ENCODE peak calls at places on chromosomes 4 and X, in nine cellular contexts. P is T follicular helper cell, K is tibial artery, M is NCI-H510A treated with DMSO at 0.1 percent for 48 hours, G is M059J, A is astrocyte, F is suprapubic skin, R is iPS-NIHi11, S is ELF-1. Y is an unnamed sample.

GRCh38 chrX:112734250-112734649 is 54.5 kb upstream of the LHFPL1 start:
- DNase-seq in A (peak; percentile 21), P (no peak), G (peak; percentile 16), M (no peak), F (no peak), K (peak; percentile 42), S (no peak), R (no peak), Y (no peak)

GRCh38 chrX:23008431-23009099 is 8.8 kb downstream of the DDX53 start:
- DNase-seq in F (no peak), K (no peak), P (no peak), M (no peak), R (peak; percentile 16), S (peak; percentile 24), A (peak; percentile 34), G (peak; percentile 25), Y (peak; percentile 44)

GRCh38 chrX:139058831-139059495 is 347.4 kb upstream of the FGF13 start:
- DNase-seq in M (no peak), A (peak; percentile 84), P (no peak), F (no peak), G (peak; percentile 96), R (no peak), K (no peak), S (no peak), Y (no peak)

GRCh38 chr4:67234296-67234695 is 311.0 kb downstream of the CENPC start:
- DNase-seq in F (no peak), G (peak; percentile 16), M (no peak), R (no peak), K (no peak), A (peak; percentile 56), P (no peak), S (peak; percentile 4), Y (peak; percentile 3)

GRCh38 chr4:7157140-7157488 is 35.2 kb upstream of the SORCS2 start:
- DNase-seq in S (no peak), G (no peak), R (no peak), M (no peak), A (no peak), P (no peak), K (peak; percentile 45), F (no peak), Y (no peak)

GRCh38 chr4:47617607-47618006 is 132.5 kb downstream of the ATP10D start:
- DNase-seq in A (no peak), R (no peak), S (no peak), P (no peak), G (no peak), M (no peak), K (no peak), F (no peak), Y (no peak)

GRCh38 chrX:70422886-70423336 is at the start of gene GDPD2:
- DNase-seq in G (peak; percentile 67), K (no peak), F (no peak), P (no peak), S (peak; percentile 92), A (peak; percentile 38), M (peak; percentile 59), R (peak; percentile 40), Y (peak; percentile 89)

GRCh38 chr4:56215901-56216300 is 171.4 kb downstream of the AASDH start:
- DNase-seq in M (no peak), R (peak; percentile 46), K (no peak), S (no peak), G (peak; percentile 44), A (peak; percentile 78), F (no peak), P (no peak), Y (no peak)

GRCh38 chr4:73816814-73817213 is 19.7 kb upstream of the CXCL6 start:
- DNase-seq in S (no peak), G (peak; percentile 71), M (peak; percentile 75), R (no peak), P (no peak), K (no peak), A (peak; percentile 94), F (no peak), Y (no peak)

GRCh38 chrX:154517101-154517781 is 1.2 kb upstream of the FAM3A start:
- DNase-seq in G (no peak), K (no peak), P (no peak), M (no peak), F (no peak), A (no peak), S (peak; percentile 82), R (no peak), Y (peak; percentile 11)

GRCh38 chr4:82515705-82516104 is 46.1 kb downstream of the TMEM150C start:
- DNase-seq in P (no peak), F (no peak), S (peak; percentile 9), A (peak; percentile 94), R (no peak), G (peak; percentile 91), K (no peak), M (peak; percentile 34), Y (no peak)

GRCh38 chr4:107838763-107839162 is 14.0 kb downstream of the SGMS2 start:
- DNase-seq in M (no peak), F (no peak), S (no peak), A (no peak), K (no peak), P (no peak), G (no peak), R (no peak), Y (no peak)

GRCh38 chr4:161280929-161281328 is 882.9 kb downstream of the FSTL5 start:
- DNase-seq in R (no peak), F (no peak), S (no peak), P (no peak), M (no peak), K (no peak), A (no peak), G (no peak), Y (no peak)

GRCh38 chrX:129642641-129643040 is 12.1 kb downstream of the APLN start:
- DNase-seq in P (no peak), A (no peak), R (no peak), K (no peak), G (peak; percentile 60), S (no peak), F (no peak), M (no peak), Y (no peak)

GRCh38 chr4:141971854-141972253 is 335.5 kb downstream of the IL15 start:
- DNase-seq in G (peak; percentile 1), A (no peak), M (no peak), P (no peak), R (no peak), K (no peak), S (no peak), F (no peak), Y (no peak)

GRCh38 chr4:129153700-129154099 is 57.7 kb downstream of the C4orf33 start:
- DNase-seq in G (no peak), S (no peak), P (no peak), K (no peak), A (no peak), R (no peak), M (no peak), F (no peak), Y (no peak)

GRCh38 chr4:159052315-159052714 is 50.6 kb upstream of the RAPGEF2 start:
- DNase-seq in F (no peak), S (no peak), G (no peak), P (no peak), M (no peak), K (no peak), R (no peak), A (no peak), Y (no peak)

GRCh38 chr4:151573945-151574344 is 165.0 kb downstream of the FHIP1A start:
- DNase-seq in G (no peak), F (no peak), R (no peak), M (no peak), A (no peak), S (no peak), P (no peak), K (no peak), Y (no peak)

GRCh38 chr4:24180586-24180985 is 290.7 kb upstream of the PPARGC1A start:
- DNase-seq in R (no peak), K (no peak), M (no peak), G (no peak), A (no peak), P (no peak), S (no peak), F (no peak), Y (no peak)

GRCh38 chr4:7357296-7357680 is 77.4 kb downstream of the PSAPL1 start:
- DNase-seq in M (no peak), K (no peak), A (no peak), S (no peak), R (no peak), P (no peak), G (no peak), F (no peak), Y (no peak)

Y was measured in neural progenitor cell.